ENCODE peak calls at places on chromosome 7, in nine cellular contexts. U is endothelial cell; H is astrocyte of the spinal cord; S is H1; O is K562; K is cardiac fibroblast; I is progenitor cell of endocrine pancreas; X is CD4-positive, alpha-beta T cell; F is astrocyte of the cerebellum. V is an unnamed sample.

GRCh38 chr7:22718200-22718711 is 8.7 kb upstream of the IL6 start:
- DNase-seq in O (peak; percentile 72), F (peak; percentile 52), U (no peak), X (no peak), I (no peak), S (no peak), K (peak; percentile 85), H (peak; percentile 95), V (peak; percentile 74)

GRCh38 chr7:5349005-5349380 is 66.2 kb downstream of the SLC29A4 start:
- DNase-seq in H (no peak), S (no peak), I (no peak), O (no peak), X (no peak), F (no peak), K (no peak), U (no peak), V (no peak)

GRCh38 chr7:143416565-143417149 is 8.0 kb upstream of the EPHA1 start:
- DNase-seq in U (no peak), F (peak; percentile 33), K (peak; percentile 71), S (no peak), I (no peak), X (no peak), H (peak; percentile 59), O (peak; percentile 82), V (no peak)

GRCh38 chr7:24279512-24279911 is 4.5 kb upstream of the NPY start:
- DNase-seq in I (no peak), H (no peak), X (no peak), U (no peak), S (no peak), F (no peak), O (no peak), K (no peak), V (no peak)

GRCh38 chr7:115260381-115260780 is 338.5 kb downstream of the MDFIC start:
- DNase-seq in O (no peak), H (peak; percentile 25), K (peak; percentile 17), F (no peak), U (no peak), I (no peak), S (no peak), X (no peak), V (no peak)

GRCh38 chr7:22934473-22935065 is 79.4 kb downstream of the HYCC1 start:
- DNase-seq in I (no peak), K (no peak), S (no peak), F (no peak), H (peak; percentile 30), O (no peak), U (no peak), X (no peak), V (no peak)

GRCh38 chr7:81957517-81957916 is 187.7 kb upstream of the HGF start:
- DNase-seq in I (no peak), K (no peak), U (no peak), O (no peak), F (no peak), X (no peak), S (no peak), H (no peak), V (no peak)

GRCh38 chr7:23529262-23529859 is 2.4 kb downstream of the TRA2A start:
- DNase-seq in U (no peak), S (no peak), X (no peak), K (no peak), O (no peak), H (no peak), F (no peak), I (no peak), V (no peak)

GRCh38 chr7:27921081-27921836 is 181.3 kb downstream of the TAX1BP1 start:
- DNase-seq in O (peak; percentile 23), H (peak; percentile 89), I (no peak), X (no peak), U (peak; percentile 56), F (peak; percentile 81), S (peak; percentile 41), K (peak; percentile 91), V (peak; percentile 76)
- TF ChIP-seq CTCF in O (peak; percentile 41), H (peak; percentile 49), I (peak; percentile 76), X (peak; percentile 44), U (peak; percentile 38), F (peak; percentile 47), S (no peak), K (peak; percentile 46), V (peak; percentile 60)

GRCh38 chr7:123494193-123494796 is 40.1 kb downstream of the IQUB start:
- DNase-seq in S (no peak), I (no peak), F (peak; percentile 16), H (peak; percentile 43), O (peak; percentile 55), X (peak; percentile 4), U (no peak), K (peak; percentile 65), V (no peak)

DNA sequence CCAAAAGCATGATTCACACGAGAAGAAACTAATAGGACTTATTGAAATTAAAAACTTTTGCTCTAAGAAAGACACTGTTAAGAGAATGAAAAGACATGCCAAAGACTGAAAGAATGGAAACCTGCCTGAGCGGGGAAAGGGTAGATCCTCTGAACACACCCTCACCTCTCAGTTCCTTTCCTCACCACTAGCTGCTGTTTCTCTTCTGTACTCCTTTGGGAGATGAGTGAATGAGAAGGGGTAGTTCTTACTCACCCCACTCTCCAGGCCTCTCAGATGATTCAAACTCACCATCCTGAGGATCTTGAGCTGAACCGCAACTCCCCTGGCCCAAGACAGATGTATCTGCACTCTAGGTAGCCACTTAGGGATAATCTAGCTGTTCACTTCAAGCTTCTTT is 41.9 kb downstream of the IQUB start:
- DNase-seq in O (peak; percentile 48), U (no peak), K (no peak), S (no peak), F (no peak), I (no peak), X (no peak), H (no peak), V (no peak)
- TF ChIP-seq CTCF in O (no peak), U (no peak), K (peak; percentile 8), S (no peak), F (peak; percentile 19), I (peak; percentile 18), X (no peak), H (no peak), V (no peak)

GRCh38 chr7:136214356-136214755 is 237.2 kb upstream of the MTPN start:
- DNase-seq in X (no peak), I (no peak), O (no peak), K (no peak), H (no peak), U (no peak), F (no peak), S (no peak), V (no peak)
- TF ChIP-seq CTCF in X (no peak), I (peak; percentile 39), O (no peak), K (no peak), H (peak; percentile 12), U (peak; percentile 64), F (no peak), S (no peak), V (peak; percentile 30)

DNA sequence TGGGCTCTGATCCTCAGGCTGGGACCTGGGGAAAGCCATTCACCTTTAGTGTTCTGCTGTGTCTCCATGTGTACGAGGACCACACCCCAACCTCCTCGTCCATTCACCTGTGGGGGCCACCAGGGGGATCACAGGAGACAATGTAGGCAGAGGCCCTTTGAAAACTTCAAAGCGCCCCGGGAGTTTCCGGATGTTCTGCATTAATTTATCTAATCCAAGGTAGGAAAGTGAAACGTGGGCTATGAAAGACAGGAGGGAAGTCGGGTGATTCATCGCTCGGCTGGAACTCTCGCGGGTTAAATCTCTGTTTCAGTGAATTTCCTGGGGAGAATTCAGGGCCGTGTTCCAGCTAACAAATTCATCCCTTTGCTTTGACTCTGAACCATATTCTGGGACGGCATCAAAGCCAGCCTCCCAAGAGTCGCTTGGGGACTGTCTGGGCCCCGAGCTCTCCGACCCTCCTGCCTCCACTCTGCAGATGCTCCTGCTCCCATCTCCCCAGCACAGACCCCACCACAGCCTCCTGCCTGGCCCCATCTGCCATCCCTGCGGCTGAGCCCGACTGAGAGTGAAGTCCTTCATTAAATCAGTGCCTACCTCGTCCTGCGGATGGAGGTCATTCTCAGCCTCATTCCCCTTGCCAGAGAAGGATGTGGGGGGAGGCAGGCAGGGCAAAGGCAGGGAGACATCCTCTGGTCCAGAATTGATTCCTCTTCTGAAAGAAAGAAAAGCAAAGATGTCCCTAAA is 114.0 kb upstream of the CARD11 start:
- DNase-seq in X (no peak), U (no peak), O (no peak), I (no peak), S (no peak), F (peak; percentile 70), H (peak; percentile 54), K (peak; percentile 34), V (no peak)
- TF ChIP-seq CTCF in X (no peak), U (no peak), O (no peak), I (no peak), S (no peak), F (no peak), H (no peak), K (no peak), V (no peak)

DNA sequence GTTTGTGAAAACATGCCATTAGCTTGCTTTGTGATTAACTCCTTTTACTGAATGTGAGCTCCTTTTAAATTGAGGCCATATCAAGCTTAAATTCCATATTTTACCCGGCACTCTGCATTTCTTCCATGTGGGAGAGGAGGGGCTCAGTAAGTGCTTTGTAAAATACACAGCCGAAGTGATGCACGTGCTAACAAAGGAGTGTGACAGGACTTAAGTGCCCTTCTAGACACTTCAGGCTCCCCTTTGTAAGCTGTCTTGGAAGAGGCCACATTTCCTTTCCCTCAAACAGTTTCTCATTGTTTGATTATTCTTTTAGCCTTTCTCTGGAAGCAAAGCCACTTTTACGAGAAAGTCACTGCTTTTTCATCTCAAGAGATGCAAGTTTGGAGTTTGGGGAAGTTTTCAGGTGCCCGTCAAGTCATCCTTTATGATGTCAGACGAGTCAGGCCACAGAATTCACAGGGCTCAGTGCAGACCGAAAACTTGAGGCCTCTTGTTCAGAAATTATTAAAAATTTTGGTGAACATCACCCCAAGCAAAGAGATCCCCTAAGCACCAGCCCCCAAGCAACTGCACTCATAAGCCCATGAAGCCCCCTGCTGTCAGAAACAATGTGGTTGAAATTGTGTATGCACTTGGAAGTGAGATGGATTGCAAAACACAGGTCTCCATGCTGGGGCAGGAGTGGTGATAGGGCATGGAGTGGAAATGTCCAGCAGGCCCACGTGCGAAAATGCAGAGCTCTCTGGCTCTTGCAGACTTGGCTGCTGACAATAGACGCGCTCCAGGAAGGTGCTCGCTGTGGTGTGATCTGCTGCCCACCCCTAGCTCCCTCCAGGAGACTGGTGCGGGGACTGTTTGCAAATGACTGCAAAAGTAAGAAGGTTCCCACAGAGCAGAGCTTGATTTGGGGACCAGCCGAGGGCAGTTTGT is 11.5 kb downstream of the IKZF1 start:
- DNase-seq in X (no peak), I (no peak), K (no peak), O (no peak), F (no peak), U (no peak), H (no peak), S (no peak), V (no peak)
- TF ChIP-seq CTCF in X (no peak), I (no peak), K (no peak), O (no peak), F (no peak), U (no peak), H (no peak), S (no peak), V (no peak)